ENCODE peak calls at places on chromosomes 11 and 22, in six cellular contexts. O is sigmoid colon, L is spleen, A is A549, E is heart left ventricle, V is uterus. K is an unnamed sample. For H3K4me1, the result is how much of the 10 kb centered on the place peaks cover.

GRCh38 chr11:58923300-58923788 is 15.9 kb upstream of the GLYATL1 start:
- DNase-seq in E (no peak), A (peak), L (no peak), V (no peak), O (no peak), K (no peak)

GRCh38 chr11:86511086-86511551 is 136.4 kb downstream of the CCDC81 start:
- DNase-seq in V (no peak), A (peak), E (no peak), L (no peak), O (no peak), K (no peak)

GRCh38 chr11:101797335-101797734 is 117.5 kb upstream of the CEP126 start:
- DNase-seq in A (peak), L (no peak), V (no peak), O (no peak), E (no peak), K (no peak)

GRCh38 chr22:50674127-50674493 is 1.5 kb downstream of the SHANK3 start:
- DNase-seq in O (no peak), L (no peak), A (no peak), V (no peak), E (no peak), K (no peak)

GRCh38 chr11:114291381-114291780 is 4.8 kb upstream of the NNMT start:
- DNase-seq in O (no peak), V (no peak), E (no peak), L (no peak), A (peak), K (no peak)

GRCh38 chr11:123973816-123974215 is 3.8 kb downstream of the OR10S1 start:
- DNase-seq in A (no peak), L (no peak), V (no peak), O (no peak), E (no peak), K (no peak)

GRCh38 chr11:14980854-14981253 is 8.7 kb upstream of the CALCA start:
- DNase-seq in A (peak), O (no peak), E (no peak), V (no peak), L (no peak), K (no peak)

GRCh38 chr11:45102361-45102809 is 44.1 kb upstream of the PRDM11 start:
- DNase-seq in E (no peak), V (no peak), O (no peak), L (no peak), A (no peak), K (no peak)

GRCh38 chr11:117827521-117828511 is 3.3 kb upstream of the FXYD2 start:
- DNase-seq in V (peak), O (peak), L (peak), E (peak), A (no peak), K (no peak)

GRCh38 chr11:70872299-70872698 is 380.1 kb downstream of the SHANK2 start:
- DNase-seq in E (no peak), V (no peak), L (no peak), A (no peak), O (peak), K (no peak)

GRCh38 chr11:2797741-2798361 is 87.7 kb downstream of the CDKN1C start:
- DNase-seq in O (peak), L (peak), V (no peak), A (no peak), E (peak), K (no peak)

GRCh38 chr11:33452806-33453205 is 195.6 kb downstream of the HIPK3 start:
- DNase-seq in L (no peak), O (no peak), A (peak), E (no peak), V (no peak), K (no peak)

GRCh38 chr11:28743101-28743550 is 634.9 kb downstream of the METTL15 start:
- DNase-seq in O (no peak), L (no peak), E (no peak), A (peak), V (no peak), K (no peak)

GRCh38 chr11:128415539-128415938 is 171.8 kb downstream of the ETS1 start:
- DNase-seq in O (no peak), L (no peak), E (no peak), A (no peak), V (no peak), K (no peak)

GRCh38 chr11:84036664-84037194 is 750.6 kb upstream of the CCDC90B start:
- DNase-seq in L (no peak), A (no peak), O (no peak), V (no peak), E (no peak), K (no peak)

GRCh38 chr11:107752954-107753822 is 41.3 kb upstream of the SLN start:
- DNase-seq in O (no peak), A (no peak), V (no peak), E (no peak), L (no peak), K (no peak)

GRCh38 chr22:47193606-47194316 is 431.3 kb downstream of the TBC1D22A start:
- DNase-seq in L (peak), V (no peak), O (peak), A (no peak), E (peak), K (no peak)

GRCh38 chr22:43228330-43228729 is 41.4 kb upstream of the TTLL12 start:
- DNase-seq in V (no peak), E (no peak), O (no peak), L (no peak), A (peak), K (no peak)

GRCh38 chr22:20464096-20464614 is 26.5 kb upstream of the SCARF2 start:
- DNase-seq in A (no peak), E (no peak), V (no peak), L (peak), O (no peak), K (no peak)

GRCh38 chr11:134101292-134101691 is 32.4 kb downstream of the JAM3 start:
- DNase-seq in A (no peak), V (no peak), L (no peak), E (no peak), O (no peak), K (no peak)

GRCh38 chr11:442611-443081 is 835 bp upstream of the ANO9 start:
- DNase-seq in A (no peak), L (no peak), V (no peak), O (no peak), E (no peak), K (no peak)

GRCh38 chr11:109892321-109892794 is 200.8 kb upstream of the ZC3H12C start:
- DNase-seq in E (no peak), O (no peak), V (no peak), A (no peak), L (no peak), K (no peak)

GRCh38 chr11:27722945-27723344 is 22.7 kb upstream of the BDNF start:
- DNase-seq in V (no peak), A (no peak), L (no peak), E (no peak), O (no peak), K (no peak)

GRCh38 chr22:38069372-38070249 is 12.4 kb downstream of the PICK1 start:
- DNase-seq in L (no peak), A (peak), V (peak), E (peak), O (peak), K (no peak)

GRCh38 chr11:68099474-68100405 is 21.4 kb downstream of the CHKA start:
- DNase-seq in O (no peak), V (no peak), E (no peak), A (no peak), L (no peak), K (no peak)

GRCh38 chr11:105763594-105763993 is 153.7 kb downstream of the GRIA4 start:
- DNase-seq in A (no peak), O (no peak), V (no peak), E (no peak), L (no peak), K (no peak)

GRCh38 chr22:24859587-24859986 is 53.6 kb downstream of the SGSM1 start:
- DNase-seq in O (no peak), L (no peak), A (no peak), V (no peak), E (no peak), K (no peak)

GRCh38 chr11:86954288-86955110 is 696 bp downstream of the FZD4 start:
- DNase-seq in E (peak), L (no peak), V (peak), A (peak), O (peak), K (no peak)

GRCh38 chr11:83349371-83349770 is 63.2 kb upstream of the CCDC90B start:
- DNase-seq in E (no peak), O (no peak), V (no peak), A (no peak), L (no peak), K (no peak)

GRCh38 chr11:5581014-5581413 is 337 bp downstream of the OR52B6 start:
- DNase-seq in A (no peak), L (no peak), E (no peak), V (no peak), O (no peak), K (no peak)

GRCh38 chr11:105000167-105000566 is 22.8 kb downstream of the CASP5 start:
- DNase-seq in O (no peak), L (no peak), V (no peak), E (no peak), A (peak), K (no peak)

GRCh38 chr22:24095816-24096215 is 84.7 kb downstream of the CABIN1 start:
- DNase-seq in A (no peak), O (peak), V (no peak), L (peak), E (no peak), K (no peak)

GRCh38 chr11:117443269-117444186 is 115.9 kb downstream of the CEP164 start:
- DNase-seq in L (peak), E (peak), O (peak), A (peak), V (peak), K (no peak)

GRCh38 chr11:15202626-15203025 is 87.9 kb downstream of the INSC start:
- DNase-seq in V (no peak), O (no peak), A (no peak), L (no peak), E (no peak), K (no peak)

GRCh38 chr11:79314906-79315689 is 125.7 kb downstream of the TENM4 start:
- DNase-seq in E (no peak), L (no peak), V (no peak), O (no peak), A (no peak), K (no peak)

GRCh38 chr11:109320595-109320994 is 101.4 kb upstream of the C11orf87 start:
- DNase-seq in V (no peak), O (no peak), A (peak), E (no peak), L (no peak), K (no peak)

GRCh38 chr11:27701262-27702105 is 1.2 kb upstream of the BDNF start:
- DNase-seq in L (no peak), V (no peak), O (no peak), A (peak), E (peak), K (no peak)

GRCh38 chr11:45967506-45967905 is 45.0 kb downstream of the LARGE2 start:
- DNase-seq in E (no peak), L (no peak), V (no peak), O (no peak), A (no peak), K (no peak)

GRCh38 chr11:124222407-124222806 is 18.5 kb upstream of the OR8G1 start:
- DNase-seq in O (no peak), L (no peak), E (no peak), V (no peak), A (no peak), K (no peak)

DNA sequence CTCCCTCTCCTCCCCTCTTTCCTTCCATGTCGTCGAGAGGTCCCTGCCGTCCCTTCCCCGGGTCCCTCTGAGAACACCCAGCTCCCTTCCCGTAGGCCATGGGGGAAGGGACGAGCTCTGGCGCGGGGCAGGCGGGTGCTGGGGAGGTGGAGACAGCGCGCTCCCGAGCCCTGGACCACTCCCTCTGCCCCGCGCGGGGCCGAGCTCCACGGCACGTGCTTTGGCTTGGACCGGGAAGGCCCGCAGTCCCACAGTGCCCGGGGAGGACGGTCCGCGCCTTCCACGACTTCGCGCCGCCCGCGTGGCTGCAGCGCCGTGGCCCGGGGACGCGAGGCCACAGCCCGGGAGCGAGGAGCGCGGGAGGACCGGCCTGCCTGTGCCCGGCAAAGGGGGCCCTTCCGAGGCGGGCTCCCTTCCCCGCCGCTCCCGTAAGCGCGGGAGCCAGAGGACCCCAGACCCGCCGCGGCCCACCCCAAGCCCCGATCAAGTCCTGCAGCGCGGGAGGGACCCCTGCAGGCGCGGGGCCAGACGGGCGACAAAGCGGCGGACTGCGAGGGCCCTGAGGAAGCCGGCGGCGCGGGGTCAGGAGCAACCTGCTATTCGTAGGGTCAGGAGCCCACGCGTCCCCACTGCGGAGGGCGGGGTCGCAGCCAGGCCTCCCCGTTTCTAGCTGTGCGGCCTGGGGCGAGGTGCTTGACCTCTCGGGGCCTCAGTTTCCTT is 110.4 kb downstream of the WNT7B start:
- DNase-seq in V (peak), L (peak), A (no peak), E (no peak), O (no peak), K (no peak)
- TF ChIP-seq CTCF in V (no peak), L (no peak), A (no peak), E (no peak), O (no peak), K (no peak)

DNA sequence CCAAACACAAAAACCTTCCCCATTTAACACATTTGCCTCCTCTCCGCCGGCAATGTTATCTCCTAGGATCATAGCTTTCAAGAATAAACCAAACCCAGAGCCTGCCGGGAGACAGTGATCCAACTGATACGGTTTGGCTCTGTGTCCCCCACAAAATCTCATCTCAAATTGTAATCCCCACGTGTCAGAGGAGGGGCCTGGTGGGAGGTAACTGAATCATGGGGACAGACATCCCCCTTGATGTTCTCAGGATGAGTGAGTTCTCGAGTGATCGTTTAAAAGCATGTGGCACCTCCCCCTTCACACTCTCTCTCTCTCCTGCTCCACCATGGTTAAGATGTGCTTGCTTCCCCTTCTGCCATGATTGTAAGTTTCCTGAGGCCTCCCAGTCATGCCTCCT is 33.3 kb downstream of the RBFOX2 start:
- DNase-seq in L (no peak), E (no peak), O (no peak), A (no peak), V (peak), K (no peak)
- H3K4me1 ChIP-seq in L (under half), E (under half), O (half or more), A (under half), V (under half), K (under half)

GRCh38 chr22:33325232-33326004 is 267.2 kb upstream of the SYN3 start:
- DNase-seq in O (no peak), A (no peak), V (no peak), E (no peak), L (no peak), K (no peak)
- TF ChIP-seq POLR2A in O (no peak), A (no peak), V (no peak), E (no peak), L (no peak), K (no peak)

GRCh38 chr11:10108901-10109665 is 184.9 kb downstream of the SBF2 start:
- DNase-seq in V (peak), O (no peak), E (no peak), A (no peak), L (no peak), K (no peak)
- TF ChIP-seq CTCF in V (no peak), O (no peak), E (no peak), A (no peak), L (no peak), K (no peak)

DNA sequence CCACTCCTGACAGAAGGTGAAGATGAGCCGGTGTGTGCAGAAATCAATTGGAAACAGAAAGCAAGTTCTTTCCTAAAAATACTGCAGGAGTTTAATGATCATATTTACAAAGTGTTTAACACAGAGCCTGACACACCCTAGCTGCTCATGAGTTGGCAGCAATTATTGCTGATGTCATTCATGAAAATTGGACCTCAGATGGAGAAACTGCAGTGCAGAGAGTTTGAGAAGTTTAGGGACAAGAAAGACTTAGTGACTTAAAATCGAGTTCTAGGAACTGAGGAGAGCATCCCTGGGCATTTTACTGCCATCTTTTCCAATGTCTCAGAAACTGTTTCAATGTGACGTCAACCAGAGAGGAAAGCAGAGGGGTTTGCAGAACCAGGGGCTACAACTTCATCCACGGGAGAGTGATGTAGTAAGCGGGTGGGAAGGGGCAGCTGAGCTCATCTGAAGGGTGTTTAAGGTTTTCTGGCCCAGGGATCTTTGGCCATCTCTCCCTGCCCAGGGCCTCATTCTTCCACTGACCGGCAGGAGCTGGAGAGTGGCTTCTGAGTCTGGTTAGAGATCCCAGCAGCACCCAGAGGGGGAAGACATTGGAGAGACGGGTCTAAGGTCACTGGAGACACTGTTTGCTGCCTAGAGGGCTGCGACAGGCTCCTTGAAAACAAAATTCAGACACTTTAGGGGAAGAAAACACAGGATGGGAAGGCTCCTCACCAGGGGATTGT is 21.1 kb upstream of the IGLL5 start:
- DNase-seq in A (no peak), O (no peak), E (no peak), L (no peak), V (no peak), K (no peak)
- H3K4me1 ChIP-seq in A (under half), O (under half), E (under half), L (under half), V (under half), K (under half)

DNA sequence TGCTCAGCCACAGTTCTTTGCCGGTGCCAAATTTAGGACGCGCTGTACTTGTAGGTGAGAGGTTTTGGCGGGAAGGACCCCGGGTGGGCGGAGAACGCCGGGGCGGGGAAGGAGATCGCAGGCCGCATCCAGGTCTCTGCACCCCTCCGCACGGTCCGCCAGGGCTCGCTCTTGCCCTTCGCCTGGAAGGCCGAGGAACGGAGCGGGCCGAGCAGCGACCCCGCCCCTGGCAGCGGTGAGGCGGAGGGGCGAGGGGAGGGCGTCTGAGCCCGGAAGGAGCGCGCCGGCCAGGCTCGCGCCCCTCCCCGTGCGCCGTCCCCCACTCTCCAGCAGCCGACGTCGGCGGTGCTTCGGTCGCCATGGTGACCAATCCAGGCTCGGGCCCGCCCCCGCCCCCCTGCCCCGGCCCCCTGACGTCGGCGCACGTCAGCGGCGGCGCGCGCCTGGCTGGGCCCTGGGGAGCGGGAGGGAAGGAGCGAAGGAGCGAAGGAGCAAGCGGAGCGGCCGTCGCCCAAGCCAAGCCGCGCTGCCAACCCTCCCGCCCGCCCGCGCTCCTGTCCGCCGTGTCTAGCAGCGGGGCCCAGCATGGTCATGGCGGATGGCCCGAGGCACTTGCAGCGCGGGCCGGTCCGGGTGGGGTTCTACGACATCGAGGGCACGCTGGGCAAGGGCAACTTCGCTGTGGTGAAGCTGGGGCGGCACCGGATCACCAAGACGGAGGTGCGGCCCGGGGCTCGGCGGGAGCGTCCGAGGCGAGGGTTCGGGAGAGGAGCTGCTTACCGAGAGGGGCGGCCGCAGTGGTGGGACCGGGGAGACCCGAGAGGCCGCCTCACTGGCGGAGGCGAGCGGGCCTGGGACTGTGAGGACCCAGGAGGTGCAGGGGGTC is at the start of gene SIK2:
- DNase-seq in O (peak), A (peak), E (peak), L (peak), V (peak), K (peak)
- TF ChIP-seq POLR2A in O (peak), A (peak), E (no peak), L (no peak), V (peak), K (no peak)

DNA sequence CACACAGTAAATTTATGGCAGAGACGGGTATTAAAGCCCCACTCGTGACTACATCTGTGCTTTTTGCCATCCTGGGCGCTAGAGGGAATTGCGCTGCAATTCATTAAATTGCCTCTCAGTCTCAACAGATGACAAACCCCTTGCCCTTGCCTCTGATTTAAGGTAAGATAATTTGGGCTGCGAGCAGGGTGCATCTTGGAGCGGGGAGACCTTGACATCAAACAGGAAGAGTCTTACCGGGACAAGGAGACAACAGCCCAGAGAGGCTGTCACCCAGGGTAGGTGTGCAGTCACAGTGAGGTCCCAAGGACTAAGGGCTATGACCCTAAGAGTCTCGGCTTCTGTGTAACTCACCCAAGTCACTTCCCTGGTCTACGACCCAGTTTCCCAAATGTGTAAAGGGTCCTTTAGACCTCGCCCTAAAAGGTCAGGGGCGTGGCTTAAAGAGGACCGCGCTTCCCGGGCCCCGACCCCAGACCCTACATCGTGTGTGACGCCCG is 427 bp upstream of the TOM1 start:
- DNase-seq in L (no peak), V (no peak), A (no peak), E (no peak), O (no peak), K (no peak)
- TF ChIP-seq CTCF in L (no peak), V (peak), A (no peak), E (no peak), O (no peak), K (no peak)